ENCODE peak calls at places on chromosomes 5 and 9, in five cellular contexts. L, T, R, P and E are unnamed samples.

GRCh38 chr5:58497956-58498942 is 7.0 kb downstream of the GAPT start:
- DNase-seq in R (peak; percentile 65), T (peak; percentile 9), P (peak; percentile 77), L (peak; percentile 19), E (no peak)

GRCh38 chr5:52709171-52709925 is 78.4 kb upstream of the ITGA1 start:
- DNase-seq in L (no peak), P (no peak), T (no peak), R (peak; percentile 31), E (no peak)

GRCh38 chr9:37971107-37971459 is 67.2 kb upstream of the SLC25A51 start:
- DNase-seq in R (no peak), L (no peak), P (no peak), T (no peak), E (no peak)

GRCh38 chr5:80516826-80517225 is 28.9 kb downstream of the FAM151B start:
- DNase-seq in P (no peak), L (no peak), T (peak; percentile 47), R (peak; percentile 81), E (no peak)

GRCh38 chr9:131773911-131774379 is 34.1 kb upstream of the RAPGEF1 start:
- DNase-seq in P (peak; percentile 69), T (peak; percentile 49), R (peak; percentile 42), L (no peak), E (no peak)

GRCh38 chr5:13921573-13921972 is 22.9 kb downstream of the DNAH5 start:
- DNase-seq in L (no peak), T (no peak), P (no peak), R (no peak), E (no peak)

GRCh38 chr5:137370511-137371071 is 128.5 kb downstream of the SPOCK1 start:
- DNase-seq in R (no peak), T (peak; percentile 41), L (no peak), P (no peak), E (no peak)

GRCh38 chr9:109912082-109912581 is 132.1 kb downstream of the PALM2AKAP2 start:
- DNase-seq in P (no peak), T (no peak), R (peak; percentile 97), L (no peak), E (no peak)

GRCh38 chr5:172150514-172151425 is 37.3 kb downstream of the STK10 start:
- DNase-seq in T (no peak), R (no peak), P (no peak), L (peak; percentile 62), E (no peak)

GRCh38 chr9:126982215-126983002 is 67.8 kb downstream of the RALGPS1 start:
- DNase-seq in P (no peak), T (no peak), L (no peak), R (no peak), E (no peak)

GRCh38 chr5:146667633-146668032 is 151.6 kb upstream of the GPR151 start:
- DNase-seq in R (peak; percentile 43), L (no peak), T (no peak), P (no peak), E (no peak)

GRCh38 chr5:36644727-36645126 is 38.3 kb downstream of the SLC1A3 start:
- DNase-seq in R (no peak), P (peak; percentile 24), L (no peak), T (no peak), E (no peak)

GRCh38 chr5:119752921-119753886 is 123.8 kb downstream of the FAM170A start:
- DNase-seq in L (no peak), T (peak; percentile 3), P (no peak), R (no peak), E (no peak)

GRCh38 chr5:143208781-143209510 is 194.5 kb downstream of the NR3C1 start:
- DNase-seq in L (no peak), R (no peak), P (peak; percentile 34), T (no peak), E (no peak)
- TF ChIP-seq CTCF in L (no peak), R (no peak), P (peak; percentile 32), T (no peak), E (no peak)

DNA sequence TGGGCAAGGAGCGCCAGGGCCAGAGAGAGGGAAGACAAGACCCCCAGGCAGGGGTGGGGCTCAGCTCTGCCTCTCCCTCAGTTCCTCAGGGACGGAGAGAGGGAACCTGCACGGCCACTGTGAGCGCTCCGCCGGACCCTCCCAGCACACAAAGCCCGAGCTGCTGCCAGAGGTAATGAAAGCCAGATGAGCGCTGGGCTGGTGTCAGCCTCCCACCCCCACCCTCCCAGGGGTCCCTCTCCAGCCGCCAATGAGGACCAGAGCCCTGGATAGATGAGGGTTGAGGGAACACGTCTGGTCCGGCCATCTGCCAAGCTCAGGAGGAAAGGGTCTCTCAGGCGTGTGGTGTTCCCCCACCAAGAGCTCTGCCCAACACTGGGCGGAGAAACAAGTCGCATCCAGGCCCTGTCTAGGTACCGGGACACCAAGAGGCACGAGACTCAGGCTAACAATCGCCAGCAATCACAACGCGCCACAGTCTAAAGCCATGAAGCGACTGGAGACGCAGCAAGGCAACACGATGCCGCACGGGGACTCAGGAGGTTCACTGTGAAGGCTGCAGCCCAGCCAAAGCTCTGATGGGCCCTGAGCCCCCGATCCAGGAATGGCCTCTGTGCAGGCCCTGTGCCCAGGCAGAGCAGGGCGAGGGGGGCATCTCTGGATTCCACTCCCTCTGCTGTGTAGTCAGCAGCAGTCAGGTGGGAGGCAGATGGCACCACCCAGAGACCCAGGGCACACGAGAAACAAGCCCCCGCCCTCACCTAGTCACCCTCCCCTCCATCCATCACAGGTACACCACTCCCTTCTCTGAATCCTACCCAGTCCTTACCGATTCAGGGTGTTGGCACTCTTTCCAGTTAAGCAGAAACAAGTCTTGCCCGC is 1.3 kb downstream of the RALGDS start:
- DNase-seq in R (no peak), T (no peak), L (no peak), P (peak; percentile 32), E (no peak)
- H3K4me3 ChIP-seq in R (peak overlapping the region; percentile 45), T (no peak overlapping the region), L (peak overlapping the region; percentile 4), P (peak overlapping the region; percentile 28), E (peak overlapping the region; percentile 96)

GRCh38 chr5:72149742-72150141 is 42.5 kb downstream of the MAP1B start:
- DNase-seq in P (no peak), R (no peak), T (no peak), L (no peak), E (no peak)
- TF ChIP-seq CTCF in P (no peak), R (no peak), T (no peak), L (no peak), E (no peak)

GRCh38 chr5:140965905-140966292 is 377 bp upstream of the PCDHAC2 start:
- DNase-seq in L (no peak), P (peak; percentile 61), R (no peak), T (no peak), E (no peak)
- H3K4me3 ChIP-seq in L (no peak overlapping the region), P (peak overlapping the region; percentile 93), R (peak overlapping the region; percentile 61), T (peak overlapping the region; percentile 58), E (peak overlapping the region; percentile 82)

GRCh38 chr9:470041-470781 is 255.5 kb downstream of the DOCK8 start:
- DNase-seq in T (peak; percentile 79), R (peak; percentile 90), P (peak; percentile 96), L (peak; percentile 68), E (peak; percentile 83)
- TF ChIP-seq CTCF in T (no peak), R (no peak), P (no peak), L (no peak), E (no peak)

DNA sequence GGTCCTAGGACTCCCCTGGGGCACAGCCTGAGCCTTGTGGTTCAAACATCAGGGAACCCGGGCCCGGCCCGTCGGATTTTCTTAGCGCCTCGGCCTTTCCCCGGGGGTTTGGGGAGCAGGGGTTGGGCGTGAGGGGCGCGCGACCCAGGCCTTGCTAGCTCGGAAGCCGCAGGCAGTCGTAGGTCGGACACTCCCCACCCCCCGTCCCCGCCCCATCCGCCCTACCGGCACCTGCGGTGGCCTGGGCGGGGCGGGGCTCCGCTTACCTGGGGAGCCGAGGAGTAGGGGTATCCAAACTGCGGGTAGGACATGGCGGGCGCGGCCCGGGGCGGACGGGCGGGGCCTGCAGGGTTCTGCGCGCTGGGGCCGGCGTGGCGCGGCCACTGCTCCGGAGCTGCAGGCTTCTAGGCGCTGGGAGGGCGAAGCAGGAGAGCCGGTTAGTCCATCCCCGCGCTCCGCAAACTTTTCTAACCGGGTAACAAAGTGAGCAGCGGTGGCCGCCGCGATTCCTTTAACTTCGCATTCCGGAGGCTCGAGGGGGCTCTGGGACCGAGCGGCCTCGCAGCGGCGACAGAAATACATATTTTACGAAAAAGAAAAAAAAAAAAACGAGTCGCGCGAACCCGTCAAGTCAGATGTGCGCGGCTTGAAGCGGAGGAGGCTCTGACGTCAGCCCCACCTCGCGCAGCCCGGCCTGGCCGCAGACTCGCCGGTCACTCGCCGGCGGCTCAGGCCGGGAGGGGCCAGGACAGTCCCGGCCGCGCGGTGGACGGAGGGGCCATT is at the start of gene IRX4:
- DNase-seq in L (no peak), R (no peak), T (peak; percentile 44), P (peak; percentile 70), E (no peak)
- H3K4me3 ChIP-seq in L (peak within 1 kb of the TSS; percentile 2), R (no peak within 1 kb of the TSS), T (no peak within 1 kb of the TSS), P (peak within 1 kb of the TSS; percentile 59), E (peak within 1 kb of the TSS; percentile 51)

DNA sequence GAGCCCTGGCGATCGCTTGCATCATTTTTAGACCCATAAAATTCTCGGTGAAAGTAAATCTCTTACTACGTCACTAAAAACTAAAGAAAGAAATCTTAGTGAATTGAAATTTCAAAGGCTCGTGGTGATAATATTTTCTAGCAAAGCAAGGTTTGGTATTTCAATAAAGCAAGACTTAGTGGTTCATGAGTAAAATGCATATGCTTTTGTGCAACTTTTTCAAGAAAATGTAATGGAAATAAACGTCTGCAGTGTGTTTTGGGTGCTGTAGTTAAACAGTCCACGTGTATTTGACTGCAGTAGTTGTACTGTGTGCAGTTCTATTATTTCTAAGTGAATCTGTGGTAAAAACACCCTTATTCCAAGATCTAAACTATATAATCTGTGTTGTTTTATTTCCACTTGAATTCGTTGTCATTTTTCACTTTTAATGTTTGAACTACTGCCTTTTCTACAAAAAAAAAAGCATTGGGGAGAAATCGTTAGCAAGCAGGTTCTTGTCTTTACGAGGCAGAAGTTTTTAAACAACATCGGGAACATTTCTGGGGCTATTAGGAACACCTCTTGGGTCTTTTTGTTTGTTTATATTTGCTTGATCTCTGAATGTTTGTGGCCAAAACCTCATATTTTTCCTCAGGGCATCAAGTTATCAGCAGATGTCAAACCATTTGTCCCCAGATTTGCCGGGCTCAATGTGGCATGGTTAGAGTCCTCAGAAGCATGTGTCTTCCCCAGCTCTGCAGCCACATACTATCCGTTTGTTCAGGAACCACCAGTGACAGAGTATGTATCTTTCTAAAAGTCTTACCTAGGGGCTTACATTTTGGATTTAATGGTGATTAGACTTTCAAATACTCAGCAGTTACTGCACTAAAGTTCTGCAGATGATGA is 960 bp downstream of the SECISBP2 start:
- DNase-seq in R (no peak), P (no peak), L (no peak), T (no peak), E (no peak)
- TF ChIP-seq CTCF in R (no peak), P (no peak), L (no peak), T (no peak), E (peak; percentile 49)